ENCODE peak calls at places on chromosomes 4 and X, in ten cellular contexts. I is Right ventricle myocardium inferior; H is H9; W is small intestine; X is naive thymus-derived CD8-positive, alpha-beta T cell; M is activated T-helper 1 cell treated with Interleukin-2 at 50 U/mL for 16 hours; D is suprapubic skin; U is fibroblast of lung; O is stromal cell of bone marrow; G is mammary epithelial cell. S is an unnamed sample.

GRCh38 chrX:21958888-21959287 is 18.4 kb downstream of the SMS start:
- DNase-seq in D (no peak), O (no peak), G (no peak), X (no peak), U (peak; percentile 79), M (no peak), W (no peak), I (no peak), H (no peak), S (no peak)

GRCh38 chrX:110045988-110046387 is 43.1 kb downstream of the TMEM164 start:
- DNase-seq in W (no peak), M (no peak), D (no peak), X (no peak), I (no peak), U (no peak), G (no peak), O (no peak), H (no peak), S (no peak)

GRCh38 chr4:142596121-142596520 is 250.0 kb downstream of the INPP4B start:
- DNase-seq in M (no peak), G (no peak), I (no peak), U (no peak), D (no peak), O (no peak), H (no peak), W (no peak), X (no peak), S (no peak)

GRCh38 chr4:41396869-41397268 is 140.1 kb downstream of the UCHL1 start:
- DNase-seq in G (no peak), M (no peak), D (no peak), H (no peak), O (no peak), I (no peak), W (no peak), U (no peak), X (no peak), S (no peak)

GRCh38 chrX:47854474-47854873 is 17.8 kb downstream of the ZNF81 start:
- DNase-seq in G (peak; percentile 14), I (no peak), H (peak; percentile 34), X (peak; percentile 18), W (peak; percentile 54), U (peak; percentile 36), O (no peak), D (no peak), M (no peak), S (peak; percentile 11)

GRCh38 chr4:79209822-79210635 is 115.8 kb downstream of the NAA11 start:
- DNase-seq in O (no peak), D (no peak), H (peak; percentile 32), G (no peak), W (peak; percentile 37), X (no peak), I (no peak), M (no peak), U (no peak), S (no peak)

GRCh38 chr4:24999392-25000104 is 31.2 kb downstream of the LGI2 start:
- DNase-seq in D (no peak), O (no peak), G (no peak), M (no peak), H (no peak), X (no peak), I (no peak), U (no peak), W (no peak), S (no peak)

GRCh38 chr4:163556169-163556568 is 61.7 kb downstream of the TMA16 start:
- DNase-seq in X (no peak), D (no peak), O (no peak), G (no peak), H (no peak), W (no peak), I (no peak), M (no peak), U (peak; percentile 37), S (no peak)

GRCh38 chr4:89788243-89789072 is 48.5 kb downstream of the SNCA start:
- DNase-seq in G (peak; percentile 14), O (no peak), D (no peak), I (peak; percentile 65), W (no peak), X (no peak), M (no peak), U (peak; percentile 79), H (no peak), S (no peak)

GRCh38 chr4:73662709-73663546 is 42.7 kb upstream of the RASSF6 start:
- DNase-seq in I (no peak), H (no peak), D (no peak), U (peak; percentile 83), G (peak; percentile 64), W (peak; percentile 35), X (no peak), M (no peak), O (peak; percentile 43), S (no peak)

GRCh38 chrX:65581661-65582339 is 47.2 kb upstream of the LAS1L start:
- DNase-seq in I (no peak), D (no peak), H (peak; percentile 62), U (peak; percentile 69), X (peak; percentile 54), M (peak; percentile 34), O (peak; percentile 46), W (peak; percentile 46), G (peak; percentile 49), S (peak; percentile 50)

GRCh38 chr4:113094802-113095201 is 45.3 kb downstream of the ANK2 start:
- DNase-seq in U (peak; percentile 29), X (no peak), O (no peak), H (no peak), I (no peak), W (no peak), G (no peak), D (no peak), M (no peak), S (no peak)

GRCh38 chr4:186144596-186145569 is 40.4 kb downstream of the FAM149A start:
- DNase-seq in G (peak; percentile 45), M (no peak), U (peak; percentile 51), I (peak; percentile 79), D (peak; percentile 82), X (no peak), O (peak; percentile 24), W (peak; percentile 42), H (peak; percentile 71), S (no peak)

GRCh38 chrX:45850775-45851433 is 650.2 kb upstream of the DIPK2B start:
- DNase-seq in D (no peak), G (peak; percentile 44), M (peak; percentile 4), W (peak; percentile 43), U (peak; percentile 44), H (peak; percentile 30), X (no peak), I (no peak), O (no peak), S (no peak)

GRCh38 chr4:20839957-20840356 is 139.7 kb downstream of the PACRGL start:
- DNase-seq in G (peak; percentile 57), M (no peak), H (no peak), W (no peak), X (no peak), O (no peak), I (no peak), D (no peak), U (peak; percentile 70), S (no peak)

GRCh38 chr4:89660851-89661250 is 176.1 kb downstream of the SNCA start:
- DNase-seq in U (peak; percentile 31), W (no peak), H (no peak), G (no peak), O (peak; percentile 4), I (no peak), X (no peak), M (no peak), D (no peak), S (no peak)

GRCh38 chr4:177583000-177583399 is 140.8 kb upstream of the AGA start:
- DNase-seq in W (peak; percentile 15), U (peak; percentile 26), G (peak; percentile 25), X (no peak), H (no peak), M (no peak), I (no peak), D (no peak), O (no peak), S (no peak)

GRCh38 chr4:177118596-177118995 is 191.1 kb upstream of the NEIL3 start:
- DNase-seq in U (peak; percentile 98), H (no peak), I (no peak), M (no peak), O (peak; percentile 93), G (peak; percentile 62), W (no peak), D (no peak), X (no peak), S (no peak)

GRCh38 chr4:111362891-111363290 is 740.0 kb upstream of the PITX2 start:
- DNase-seq in W (no peak), D (no peak), H (no peak), O (peak; percentile 99), X (no peak), G (no peak), M (no peak), I (no peak), U (peak; percentile 4), S (no peak)

GRCh38 chr4:158710814-158711213 is 12.4 kb downstream of the PPID start:
- DNase-seq in M (no peak), D (no peak), U (peak; percentile 18), G (no peak), I (no peak), H (no peak), W (no peak), X (no peak), O (no peak), S (no peak)

GRCh38 chrX:129641941-129642340 is 12.8 kb downstream of the APLN start:
- DNase-seq in H (no peak), D (no peak), X (no peak), U (peak; percentile 49), G (peak; percentile 52), I (no peak), O (no peak), M (no peak), W (no peak), S (no peak)

GRCh38 chr4:36024901-36025610 is 219.3 kb downstream of the ARAP2 start:
- DNase-seq in G (peak; percentile 46), X (no peak), H (no peak), O (no peak), D (no peak), W (no peak), I (no peak), U (no peak), M (no peak), S (no peak)

S was measured in iPS DF 6.9.